ENCODE peak calls at places on chromosomes 6 and 20, in four cellular contexts. One of them, this sample, is unnamed.
A peak's percentile ranks its signal among the peaks of the same experiment; 100 is the strongest.

GRCh38 chr6:168737481-168737880 is 296.5 kb downstream of the SMOC2 start:
- DNase-seq in HCT116: peak; percentile 27
- DNase-seq in SK-N-SH: no peak
- DNase-seq in K562: no peak
- DNase-seq in this sample: peak; percentile 18

GRCh38 chr6:122696079-122696478 is 83.4 kb upstream of the FABP7 start:
- DNase-seq in K562: no peak
- DNase-seq in HCT116: peak; percentile 77
- DNase-seq in SK-N-SH: no peak
- DNase-seq in this sample: no peak

GRCh38 chr6:5450073-5450472 is 188.8 kb downstream of the FARS2 start:
- DNase-seq in SK-N-SH: no peak
- DNase-seq in HCT116: no peak
- DNase-seq in K562: no peak
- DNase-seq in this sample: no peak

GRCh38 chr6:45724511-45724910 is 291.1 kb downstream of the CLIC5 start:
- DNase-seq in HCT116: peak; percentile 26
- DNase-seq in K562: no peak
- DNase-seq in SK-N-SH: no peak
- DNase-seq in this sample: no peak

GRCh38 chr20:21322921-21323321 is 19.8 kb downstream of the XRN2 start:
- DNase-seq in SK-N-SH: no peak
- DNase-seq in K562: peak; percentile 16
- DNase-seq in HCT116: no peak
- DNase-seq in this sample: no peak

GRCh38 chr20:38872036-38872435 is 54.2 kb upstream of the FAM83D start:
- DNase-seq in HCT116: no peak
- DNase-seq in SK-N-SH: no peak
- DNase-seq in K562: no peak
- DNase-seq in this sample: no peak

GRCh38 chr20:31861346-31862156 is 8.8 kb downstream of the DUSP15 start:
- DNase-seq in HCT116: peak; percentile 35
- DNase-seq in SK-N-SH: peak; percentile 99
- DNase-seq in K562: peak; percentile 78
- DNase-seq in this sample: peak; percentile 59

GRCh38 chr6:138662474-138662873 is 111.1 kb upstream of the CCDC28A start:
- DNase-seq in K562: no peak
- DNase-seq in HCT116: no peak
- DNase-seq in SK-N-SH: no peak
- DNase-seq in this sample: peak; percentile 53

GRCh38 chr6:8177721-8178120 is 75.4 kb upstream of the EEF1E1 start:
- DNase-seq in K562: no peak
- DNase-seq in HCT116: no peak
- DNase-seq in SK-N-SH: no peak
- DNase-seq in this sample: no peak

GRCh38 chr6:48032156-48032555 is 78.8 kb downstream of the PTCHD4 start:
- DNase-seq in HCT116: no peak
- DNase-seq in SK-N-SH: no peak
- DNase-seq in K562: no peak
- DNase-seq in this sample: peak; percentile 28

GRCh38 chr20:50043573-50044352 is 61.0 kb downstream of the SNAI1 start:
- DNase-seq in K562: no peak
- DNase-seq in SK-N-SH: no peak
- DNase-seq in HCT116: no peak
- DNase-seq in this sample: no peak

GRCh38 chr6:138103876-138104275 is 3.3 kb downstream of the PERP start:
- DNase-seq in K562: no peak
- DNase-seq in SK-N-SH: no peak
- DNase-seq in HCT116: no peak
- DNase-seq in this sample: no peak

GRCh38 chr6:150800596-150801310 is 64.7 kb upstream of the MTHFD1L start:
- DNase-seq in K562: no peak
- DNase-seq in HCT116: no peak
- DNase-seq in SK-N-SH: no peak
- DNase-seq in this sample: no peak

GRCh38 chr20:21352703-21353102 is 44.6 kb downstream of the NKX2-4 start:
- DNase-seq in SK-N-SH: no peak
- DNase-seq in HCT116: no peak
- DNase-seq in K562: no peak
- DNase-seq in this sample: peak; percentile 51

GRCh38 chr20:59977086-59977485 is 18.9 kb downstream of the CDH26 start:
- DNase-seq in K562: no peak
- DNase-seq in SK-N-SH: no peak
- DNase-seq in HCT116: no peak
- DNase-seq in this sample: no peak

GRCh38 chr20:35604444-35604750 is 11.2 kb upstream of the SPAG4 start:
- DNase-seq in HCT116: no peak
- DNase-seq in SK-N-SH: peak; percentile 45
- DNase-seq in K562: peak; percentile 54
- DNase-seq in this sample: peak; percentile 70

GRCh38 chr6:68069921-68070709 is 565.0 kb upstream of the ADGRB3 start:
- DNase-seq in HCT116: no peak
- DNase-seq in SK-N-SH: peak; percentile 4
- DNase-seq in K562: no peak
- DNase-seq in this sample: no peak

GRCh38 chr20:21325296-21325695 is 22.2 kb downstream of the XRN2 start:
- DNase-seq in SK-N-SH: no peak
- DNase-seq in K562: peak; percentile 53
- DNase-seq in HCT116: no peak
- DNase-seq in this sample: no peak

GRCh38 chr20:25289886-25290597 is 42.2 kb downstream of the PYGB start:
- DNase-seq in HCT116: no peak
- DNase-seq in K562: no peak
- DNase-seq in SK-N-SH: no peak
- DNase-seq in this sample: no peak

GRCh38 chr6:64145658-64146057 is 510.1 kb downstream of the PHF3 start:
- DNase-seq in K562: no peak
- DNase-seq in HCT116: no peak
- DNase-seq in SK-N-SH: no peak
- DNase-seq in this sample: no peak

GRCh38 chr6:131213501-131213990 is 78.3 kb downstream of the AKAP7 start:
- DNase-seq in K562: no peak
- DNase-seq in SK-N-SH: no peak
- DNase-seq in HCT116: no peak
- DNase-seq in this sample: no peak

GRCh38 chr6:155880905-155881304 is 425.3 kb upstream of the NOX3 start:
- DNase-seq in SK-N-SH: no peak
- DNase-seq in HCT116: no peak
- DNase-seq in K562: no peak
- DNase-seq in this sample: no peak

GRCh38 chr20:54118220-54119001 is 48.0 kb upstream of the BCAS1 start:
- DNase-seq in SK-N-SH: no peak
- DNase-seq in K562: no peak
- DNase-seq in HCT116: no peak
- DNase-seq in this sample: peak; percentile 80

GRCh38 chr6:143806282-143807102 is 36.6 kb upstream of the LTV1 start:
- DNase-seq in SK-N-SH: no peak
- DNase-seq in HCT116: no peak
- DNase-seq in K562: peak; percentile 95
- DNase-seq in this sample: no peak

GRCh38 chr6:125314019-125314581 is 12.3 kb upstream of the HDDC2 start:
- DNase-seq in K562: peak; percentile 77
- DNase-seq in SK-N-SH: peak; percentile 54
- DNase-seq in HCT116: peak; percentile 42
- DNase-seq in this sample: peak; percentile 53

GRCh38 chr6:41967312-41968287 is 26.0 kb upstream of the CCND3 start:
- DNase-seq in SK-N-SH: no peak
- DNase-seq in HCT116: peak; percentile 63
- DNase-seq in K562: peak; percentile 60
- DNase-seq in this sample: no peak

GRCh38 chr6:68958327-68958726 is 323.2 kb downstream of the ADGRB3 start:
- DNase-seq in HCT116: no peak
- DNase-seq in SK-N-SH: peak; percentile 23
- DNase-seq in K562: peak; percentile 9
- DNase-seq in this sample: peak; percentile 2

DNA sequence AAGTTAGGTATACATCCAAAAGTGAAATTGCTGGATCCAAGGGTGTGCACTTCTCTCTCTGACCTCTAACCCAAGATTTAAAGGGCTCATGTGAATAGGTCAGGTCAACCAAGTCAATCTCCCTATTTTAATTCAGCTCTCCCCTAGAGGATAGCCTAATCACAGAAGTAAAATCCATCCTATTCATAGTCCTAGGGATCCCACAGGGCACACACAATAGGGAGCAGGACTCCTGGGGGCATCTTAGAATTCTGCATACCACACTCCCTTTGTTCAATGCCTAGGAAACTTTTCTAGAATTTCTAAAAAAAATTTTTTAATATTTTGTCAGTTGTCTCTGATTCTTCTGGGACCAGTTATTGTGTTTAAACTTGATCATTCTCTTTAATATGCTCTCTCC is 35.1 kb downstream of the CST9L start:
- DNase-seq in HCT116: no peak
- DNase-seq in K562: no peak
- DNase-seq in SK-N-SH: no peak
- DNase-seq in this sample: no peak
- TF ChIP-seq ELF1 in HCT116: no peak
- TF ChIP-seq ELF1 in K562: no peak
- TF ChIP-seq ELF1 in SK-N-SH: no peak
- TF ChIP-seq ELF1 in this sample: no peak

DNA sequence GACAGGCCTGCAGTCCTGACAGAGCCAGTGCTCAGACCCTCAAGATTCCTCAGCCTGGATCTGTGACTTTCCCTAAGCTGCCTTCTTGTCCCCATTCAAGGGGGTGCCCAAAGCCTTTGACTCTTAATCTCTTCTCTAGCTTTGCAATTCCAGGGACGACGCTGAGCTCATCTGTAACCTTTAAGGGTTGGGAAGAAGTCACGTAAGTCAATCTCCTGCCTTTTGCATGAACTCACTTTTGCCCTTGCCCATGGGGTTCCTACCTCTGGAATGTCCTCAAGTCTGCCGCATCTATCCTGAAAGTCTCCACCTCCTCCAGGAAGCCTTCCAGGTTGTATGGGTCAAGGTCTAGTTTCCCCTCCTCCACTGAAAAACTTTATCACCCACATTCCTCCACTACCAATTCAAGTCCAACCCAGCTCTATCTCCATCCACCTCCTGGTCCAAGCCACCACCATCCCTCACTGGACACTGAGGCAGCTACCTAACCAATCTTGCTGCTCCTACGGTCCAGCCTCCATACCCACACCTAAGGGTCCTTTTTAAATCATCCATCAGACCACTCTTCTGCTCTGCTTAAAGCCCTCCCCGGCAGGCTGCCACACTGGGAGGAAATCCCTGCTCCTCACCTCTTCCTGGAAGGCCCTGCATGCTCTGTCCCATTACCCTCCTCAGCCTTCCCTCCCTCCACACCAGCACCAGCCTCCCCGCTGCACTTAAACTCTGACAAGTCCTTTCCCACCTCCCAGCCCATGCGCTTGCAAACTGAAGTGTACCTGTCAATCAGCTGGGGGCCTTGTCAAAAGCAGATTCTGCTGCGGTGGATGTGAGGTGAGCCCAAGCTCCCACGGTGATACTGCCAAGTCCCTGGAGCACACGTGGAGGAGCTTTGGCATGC is 29.7 kb downstream of the PREX1 start:
- DNase-seq in HCT116: no peak
- DNase-seq in SK-N-SH: no peak
- DNase-seq in K562: no peak
- DNase-seq in this sample: no peak
- TF ChIP-seq ELF1 in HCT116: no peak
- TF ChIP-seq ELF1 in SK-N-SH: no peak
- TF ChIP-seq ELF1 in K562: no peak
- TF ChIP-seq ELF1 in this sample: no peak

GRCh38 chr6:159939591-159940016 is 29.3 kb upstream of the IGF2R start:
- DNase-seq in SK-N-SH: no peak
- DNase-seq in HCT116: no peak
- DNase-seq in K562: no peak
- DNase-seq in this sample: no peak
- TF ChIP-seq ELF1 in SK-N-SH: no peak
- TF ChIP-seq ELF1 in HCT116: no peak
- TF ChIP-seq ELF1 in K562: no peak
- TF ChIP-seq ELF1 in this sample: no peak

DNA sequence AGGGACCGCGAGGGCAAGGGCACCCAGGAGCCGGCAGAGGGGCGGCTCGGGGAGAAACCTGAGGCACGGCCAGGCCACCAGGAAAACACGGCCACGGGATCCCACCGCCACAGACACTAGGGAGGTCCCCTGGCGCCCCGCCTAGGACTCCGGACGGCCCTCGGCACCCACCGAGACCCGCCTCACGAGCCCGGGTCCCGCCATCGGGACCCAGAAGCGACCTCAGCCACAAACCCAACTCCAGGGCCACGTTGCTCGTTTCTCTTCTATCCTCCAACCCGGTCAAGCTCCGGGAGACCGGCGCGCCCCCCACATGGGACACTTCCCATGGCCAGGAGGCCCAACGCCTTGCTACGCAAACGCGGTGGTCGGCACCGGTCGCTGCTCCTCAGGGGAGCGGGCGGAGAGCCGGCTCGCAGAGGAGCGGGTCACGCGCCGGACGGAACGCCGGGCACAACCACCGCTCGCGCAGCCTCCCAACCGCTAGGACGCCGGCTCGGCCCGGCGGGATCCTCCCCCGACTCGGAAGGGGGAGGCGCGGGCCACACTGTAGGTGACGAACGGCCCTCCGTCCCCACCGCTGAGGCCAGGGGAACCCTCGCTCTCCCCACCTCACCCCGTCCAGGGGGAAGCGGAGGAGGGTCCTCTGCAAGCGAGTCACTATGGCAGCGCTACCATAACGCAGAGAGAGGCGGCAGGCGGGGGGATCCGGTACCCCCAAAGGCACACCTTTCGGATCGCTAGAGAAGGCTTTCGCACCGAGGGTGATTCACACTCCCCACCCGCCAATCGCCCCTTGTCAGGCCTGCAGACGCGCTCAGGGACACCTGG is 1514.1 kb upstream of the DEFB115 start:
- DNase-seq in HCT116: no peak
- DNase-seq in SK-N-SH: peak; percentile 6
- DNase-seq in K562: no peak
- DNase-seq in this sample: no peak
- TF ChIP-seq ELF1 in HCT116: no peak
- TF ChIP-seq ELF1 in SK-N-SH: no peak
- TF ChIP-seq ELF1 in K562: no peak
- TF ChIP-seq ELF1 in this sample: no peak

DNA sequence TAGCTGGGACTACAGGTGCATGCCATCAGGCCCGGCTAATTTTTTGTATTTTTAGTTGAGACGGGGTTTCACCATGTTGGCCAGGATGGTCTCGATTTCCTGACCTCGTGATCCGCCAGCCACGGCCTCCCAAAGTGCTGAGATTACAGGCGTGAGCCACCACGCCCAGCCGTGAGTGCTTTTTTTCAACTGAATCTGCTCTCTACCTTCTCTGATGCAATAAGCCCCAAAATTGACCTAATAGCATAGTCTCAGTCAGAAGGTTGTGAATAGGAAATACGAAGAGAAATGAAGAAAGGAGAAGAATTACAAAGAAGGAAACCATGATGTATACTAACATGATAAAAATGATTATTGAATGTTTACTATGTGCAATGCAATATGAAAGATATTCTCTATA is 33.2 kb downstream of the BEND6 start:
- DNase-seq in HCT116: no peak
- DNase-seq in K562: no peak
- DNase-seq in SK-N-SH: no peak
- DNase-seq in this sample: no peak
- TF ChIP-seq ELF1 in HCT116: no peak
- TF ChIP-seq ELF1 in K562: no peak
- TF ChIP-seq ELF1 in SK-N-SH: no peak
- TF ChIP-seq ELF1 in this sample: no peak

This sample was measured in HepG2.